ENCODE peak calls at places on chromosomes 5 and 9, in four cellular contexts. U is right cardiac atrium, H is mucosa of descending colon, W is endothelial cell of umbilical vein. M is an unnamed sample.
A peak's percentile ranks its signal among the peaks of the same experiment; 100 is the strongest.

GRCh38 chr5:69230181-69230580 is 4.5 kb upstream of the CDK7 start:
- DNase-seq in U (no peak), H (no peak), W (no peak), M (peak; percentile 34)

GRCh38 chr5:159712672-159713071 is 203.6 kb upstream of the ADRA1B start:
- DNase-seq in U (no peak), H (no peak), W (no peak), M (no peak)

GRCh38 chr5:132012385-132013005 is 1.0 kb upstream of the ACSL6 start:
- DNase-seq in U (peak; percentile 47), H (peak; percentile 30), W (peak; percentile 70), M (peak; percentile 22)

GRCh38 chr9:116336133-116336862 is 182.7 kb downstream of the PAPPA start:
- DNase-seq in U (no peak), H (no peak), W (no peak), M (no peak)

GRCh38 chr9:32587901-32588300 is 14.9 kb upstream of the NDUFB6 start:
- DNase-seq in U (no peak), H (no peak), W (no peak), M (no peak)

GRCh38 chr5:180047667-180048066 is 23.9 kb downstream of the RNF130 start:
- DNase-seq in U (peak; percentile 68), H (peak; percentile 31), W (peak; percentile 40), M (no peak)

GRCh38 chr5:22465177-22465576 is 388.0 kb downstream of the CDH12 start:
- DNase-seq in U (no peak), H (no peak), W (no peak), M (peak; percentile 21)

GRCh38 chr5:95841914-95842812 is 19.6 kb upstream of the GLRX start:
- DNase-seq in U (peak; percentile 67), H (no peak), W (no peak), M (no peak)

GRCh38 chr5:37966291-37966690 is 126.5 kb upstream of the GDNF start:
- DNase-seq in U (no peak), H (no peak), W (no peak), M (no peak)

GRCh38 chr9:95938724-95939123 is 63.2 kb downstream of the ERCC6L2 start:
- DNase-seq in U (no peak), H (no peak), W (no peak), M (no peak)

GRCh38 chr5:171906171-171906570 is 100.3 kb downstream of the FBXW11 start:
- DNase-seq in U (no peak), H (no peak), W (peak; percentile 53), M (no peak)

GRCh38 chr5:175447571-175447970 is 3.6 kb upstream of the DRD1 start:
- DNase-seq in U (no peak), H (no peak), W (no peak), M (no peak)

GRCh38 chr9:36878986-36879982 is 154.8 kb downstream of the PAX5 start:
- DNase-seq in U (no peak), H (no peak), W (no peak), M (no peak)

GRCh38 chr9:106019702-106020101 is 325.4 kb downstream of the TMEM38B start:
- DNase-seq in U (no peak), H (no peak), W (no peak), M (no peak)

DNA sequence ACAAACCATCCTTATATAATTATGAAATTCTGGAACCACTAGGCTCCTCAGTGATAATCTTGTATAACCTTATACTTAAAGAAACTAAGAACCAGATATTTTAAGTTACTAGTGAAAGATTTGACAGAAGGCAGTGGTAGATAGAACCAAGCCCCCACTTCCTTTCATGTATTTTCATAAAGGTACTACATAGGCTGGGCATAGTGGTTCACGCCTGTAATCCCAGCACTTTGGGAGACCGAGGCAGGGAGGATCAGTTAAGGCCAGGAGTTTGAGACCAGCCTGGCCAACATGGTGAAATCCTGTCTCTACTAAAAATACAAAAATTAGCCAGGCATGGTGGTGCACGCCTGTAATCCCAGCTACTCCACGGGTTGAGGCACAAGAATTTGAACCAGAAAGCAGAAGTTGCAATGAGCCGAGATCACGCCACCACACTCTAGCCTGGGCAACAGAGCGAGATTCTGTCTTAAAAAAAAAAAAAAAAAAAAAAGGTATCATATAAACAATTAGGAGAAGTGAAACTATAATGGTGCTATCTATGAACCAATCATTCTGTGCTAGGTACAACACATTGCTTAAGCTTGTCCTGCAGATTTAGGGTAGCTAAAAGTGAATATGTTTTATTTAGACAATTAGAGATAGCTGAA is 27.9 kb upstream of the DTWD2 start:
- DNase-seq in U (no peak), H (no peak), W (no peak), M (no peak)
- H3K4me1 ChIP-seq in U (no peaks in the 10 kb centered on the region), H (no peaks in the 10 kb centered on the region), W (no peaks in the 10 kb centered on the region), M (peaks cover 16% of the 10 kb centered on the region)

DNA sequence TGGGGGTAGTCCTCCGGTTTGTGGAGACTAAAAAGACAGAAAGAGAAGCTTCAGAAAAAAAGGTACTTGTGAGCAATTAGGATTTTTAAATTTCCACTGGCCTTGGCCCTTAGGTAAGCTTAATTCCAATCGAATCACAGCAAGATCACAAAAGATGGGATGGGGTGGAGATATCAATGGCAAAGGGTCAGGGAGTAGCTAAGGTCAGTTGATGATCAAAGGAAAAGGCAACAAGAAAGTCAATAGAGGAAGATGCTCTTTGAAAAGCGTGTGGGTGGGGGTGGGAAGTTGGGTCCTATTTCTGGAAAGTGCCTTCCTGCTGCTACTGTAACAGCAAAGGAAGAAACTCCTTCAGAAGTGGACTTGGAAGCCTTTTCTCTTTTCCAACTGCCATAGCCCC is 7.3 kb downstream of the C1QTNF3 start:
- DNase-seq in U (no peak), H (no peak), W (no peak), M (no peak)
- H3K4me1 ChIP-seq in U (no peaks in the 10 kb centered on the region), H (peaks cover 5% of the 10 kb centered on the region), W (no peaks in the 10 kb centered on the region), M (no peaks in the 10 kb centered on the region)

DNA sequence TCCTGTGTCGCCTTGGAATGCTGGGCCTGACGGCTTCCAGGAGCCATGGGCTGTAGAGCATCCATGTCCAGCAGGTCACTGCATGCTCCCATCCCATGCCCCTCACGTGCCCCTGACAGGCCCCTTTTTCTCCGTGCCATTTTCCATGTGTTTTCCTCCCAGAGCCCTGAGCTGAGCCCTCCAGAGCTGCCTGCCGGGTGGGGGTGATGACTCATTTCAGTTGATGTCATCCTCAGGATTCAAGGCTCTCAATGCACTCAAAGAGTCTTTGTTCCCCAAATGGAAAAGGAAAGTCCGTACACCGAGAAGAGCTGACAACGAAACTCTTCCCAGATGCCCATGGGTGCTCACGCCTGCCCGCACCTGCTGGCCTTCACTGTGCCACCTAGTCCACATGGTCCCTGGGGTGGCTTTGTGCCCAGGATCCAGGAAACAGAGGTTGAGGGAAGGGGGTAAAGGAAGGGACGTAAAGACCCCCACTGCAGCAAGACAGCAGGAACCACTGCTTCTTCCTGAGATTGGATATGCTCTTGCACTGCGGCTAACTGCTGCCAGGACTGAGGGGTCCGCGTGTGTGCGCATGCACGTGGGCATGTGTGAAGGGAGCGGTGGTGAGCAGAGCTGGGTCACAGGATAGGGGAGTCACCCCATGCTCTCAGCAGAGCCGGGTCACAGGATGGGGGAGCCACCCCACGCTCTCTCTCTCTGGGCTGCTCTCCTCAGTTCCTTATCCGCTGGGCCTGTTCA is 27.6 kb downstream of the COL15A1 start:
- DNase-seq in U (peak; percentile 66), H (no peak), W (no peak), M (peak; percentile 49)
- H3K4me1 ChIP-seq in U (peaks cover 22% of the 10 kb centered on the region), H (peaks cover 5% of the 10 kb centered on the region), W (no peaks in the 10 kb centered on the region), M (peaks cover 3% of the 10 kb centered on the region)

DNA sequence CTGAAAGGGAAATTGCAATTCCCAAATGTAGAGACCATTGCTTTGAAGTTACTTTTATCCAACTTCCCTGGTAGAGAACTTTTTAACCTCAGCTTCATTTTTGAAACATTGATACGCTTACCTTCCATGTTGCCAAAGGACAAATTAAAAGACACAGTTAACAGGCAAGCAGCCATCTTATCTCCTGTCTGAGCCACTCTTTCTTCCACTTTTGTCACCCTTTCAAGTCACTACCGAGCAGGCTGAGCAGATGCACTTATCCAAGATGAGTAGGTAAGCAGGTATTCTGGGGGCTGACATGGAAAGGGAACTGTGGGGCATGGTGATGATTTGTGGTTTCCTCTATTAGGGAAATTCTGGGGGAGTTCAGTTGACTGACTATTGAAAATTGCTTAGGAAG is 66.7 kb downstream of the DOCK2 start:
- DNase-seq in U (no peak), H (no peak), W (no peak), M (no peak)
- H3K4me1 ChIP-seq in U (no peaks in the 10 kb centered on the region), H (no peaks in the 10 kb centered on the region), W (peaks cover 25% of the 10 kb centered on the region), M (peaks cover 19% of the 10 kb centered on the region)

GRCh38 chr5:1315018-1315708 is 20.3 kb upstream of the TERT start:
- DNase-seq in U (no peak), H (peak; percentile 53), W (no peak), M (no peak)
- H3K4me1 ChIP-seq in U (no peaks in the 10 kb centered on the region), H (peaks cover 41% of the 10 kb centered on the region), W (no peaks in the 10 kb centered on the region), M (peaks cover 28% of the 10 kb centered on the region)

GRCh38 chr5:128081111-128081865 is 2.3 kb upstream of the SLC12A2 start:
- DNase-seq in U (no peak), H (no peak), W (no peak), M (peak; percentile 62)
- H3K4me1 ChIP-seq in U (no peaks in the 10 kb centered on the region), H (peaks cover 17% of the 10 kb centered on the region), W (peaks cover 21% of the 10 kb centered on the region), M (peaks cover 33% of the 10 kb centered on the region)

DNA sequence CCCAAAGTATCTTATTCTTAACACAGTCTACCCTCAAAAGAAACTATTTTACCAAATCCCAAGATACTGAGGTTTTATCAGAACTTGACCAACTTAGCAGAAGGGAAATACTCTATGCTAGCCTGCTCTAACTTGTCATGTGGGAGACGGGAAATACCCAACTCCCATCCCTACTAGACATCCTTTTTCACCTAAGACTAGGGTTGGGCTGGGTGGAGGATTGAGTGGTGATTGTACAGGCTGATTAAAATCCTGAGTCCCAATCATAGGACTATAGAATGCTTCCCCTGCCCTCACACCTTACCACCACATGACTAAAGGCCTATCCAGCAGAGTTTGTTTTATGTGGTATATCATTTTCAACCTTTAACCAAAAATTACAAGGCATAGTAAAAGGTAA is 786.5 kb downstream of the TAF11L14 start:
- DNase-seq in U (no peak), H (no peak), W (no peak), M (no peak)
- H3K4me1 ChIP-seq in U (no peaks in the 10 kb centered on the region), H (no peaks in the 10 kb centered on the region), W (no peaks in the 10 kb centered on the region), M (no peaks in the 10 kb centered on the region)

M was measured in PC-3.